ENCODE peak calls at places on chromosomes 12 and 14, in nine cellular contexts. M is psoas muscle, I is IMR-90, N is MM.1S, K is colonic mucosa, Z is mesendoderm, E is cardiac muscle cell, R is brain microvascular endothelial cell, L is RWPE2. G is an unnamed sample.
A peak's percentile ranks its signal among the peaks of the same experiment; 100 is the strongest.

GRCh38 chr12:121511931-121512330 is 68.9 kb downstream of the KDM2B start:
- DNase-seq in M (no peak), Z (no peak), I (no peak), R (peak; percentile 35), E (no peak), K (no peak), L (no peak), N (no peak), G (no peak)

GRCh38 chr14:69005432-69006148 is 26.5 kb upstream of the ACTN1 start:
- DNase-seq in M (peak; percentile 73), K (peak; percentile 37), R (peak; percentile 89), Z (peak; percentile 85), I (peak; percentile 94), L (peak; percentile 85), E (peak; percentile 91), N (no peak), G (no peak)

GRCh38 chr14:102514987-102515733 is 5.6 kb upstream of the ANKRD9 start:
- DNase-seq in L (no peak), E (no peak), K (no peak), Z (no peak), I (no peak), R (no peak), N (no peak), M (no peak), G (no peak)

GRCh38 chr12:40559865-40560264 is 132.4 kb upstream of the CNTN1 start:
- DNase-seq in E (no peak), L (no peak), R (no peak), M (no peak), I (no peak), Z (no peak), N (no peak), K (no peak), G (peak; percentile 37)

GRCh38 chr14:57485635-57486034 is 8.0 kb downstream of the CCDC198 start:
- DNase-seq in N (no peak), R (no peak), I (no peak), Z (no peak), M (no peak), K (no peak), E (no peak), L (no peak), G (no peak)

GRCh38 chr14:55964081-55964480 is 154.1 kb upstream of the PELI2 start:
- DNase-seq in N (no peak), E (no peak), M (no peak), I (no peak), Z (no peak), L (no peak), K (no peak), R (no peak), G (no peak)

GRCh38 chr14:63267171-63267570 is 51.6 kb downstream of the GPHB5 start:
- DNase-seq in Z (peak; percentile 19), L (no peak), K (no peak), N (no peak), R (no peak), E (no peak), M (no peak), I (peak; percentile 10), G (no peak)

GRCh38 chr12:24227550-24227949 is 278.1 kb upstream of the SOX5 start:
- DNase-seq in M (no peak), K (no peak), I (peak; percentile 16), Z (peak; percentile 59), L (no peak), R (no peak), E (no peak), N (no peak), G (no peak)

GRCh38 chr14:103528158-103528511 is 861 bp upstream of the TRMT61A start:
- DNase-seq in E (peak; percentile 37), N (no peak), I (no peak), Z (no peak), R (no peak), L (no peak), K (peak; percentile 68), M (peak; percentile 21), G (no peak)

GRCh38 chr14:70793637-70794036 is 15.7 kb downstream of the MAP3K9 start:
- DNase-seq in Z (no peak), L (no peak), I (no peak), K (no peak), E (no peak), M (no peak), R (no peak), N (no peak), G (no peak)

GRCh38 chr14:36829547-36829946 is 167.9 kb downstream of the PAX9 start:
- DNase-seq in M (no peak), E (no peak), Z (no peak), K (no peak), N (no peak), L (no peak), I (no peak), R (no peak), G (no peak)

GRCh38 chr12:49777341-49777740 is 36.0 kb downstream of the TMBIM6 start:
- DNase-seq in E (no peak), K (no peak), N (no peak), L (no peak), R (no peak), M (no peak), Z (no peak), I (no peak), G (no peak)

GRCh38 chr14:78092040-78092439 is 78.1 kb upstream of the NRXN3 start:
- DNase-seq in M (no peak), I (no peak), E (no peak), N (no peak), L (no peak), Z (no peak), K (no peak), R (no peak), G (no peak)

GRCh38 chr14:20624495-20625070 is 16.9 kb downstream of the OR6S1 start:
- DNase-seq in L (peak; percentile 87), E (peak; percentile 82), K (peak; percentile 86), R (peak; percentile 65), M (peak; percentile 54), Z (peak; percentile 95), N (no peak), I (peak; percentile 60), G (peak; percentile 71)

GRCh38 chr14:35506927-35507326 is 27.0 kb upstream of the INSM2 start:
- DNase-seq in N (no peak), R (peak; percentile 5), Z (no peak), L (no peak), I (peak; percentile 76), K (no peak), E (peak; percentile 14), M (no peak), G (no peak)

GRCh38 chr14:59358105-59358504 is 107.1 kb downstream of the GPR135 start:
- DNase-seq in Z (peak; percentile 91), E (peak; percentile 93), I (peak; percentile 67), L (peak; percentile 83), M (peak; percentile 38), K (no peak), N (no peak), R (no peak), G (no peak)

GRCh38 chr14:59588136-59588535 is 11.5 kb upstream of the CCDC175 start:
- DNase-seq in N (no peak), R (no peak), E (peak; percentile 7), M (no peak), Z (no peak), L (no peak), I (no peak), K (no peak), G (no peak)

GRCh38 chr12:65496617-65497016 is 218.1 kb downstream of the MSRB3 start:
- DNase-seq in L (no peak), N (no peak), I (peak; percentile 56), R (no peak), M (peak; percentile 32), Z (no peak), E (peak; percentile 78), K (no peak), G (no peak)

GRCh38 chr12:57309420-57309819 is 58.4 kb upstream of the STAC3 start:
- DNase-seq in L (no peak), M (no peak), N (peak; percentile 46), K (no peak), Z (no peak), I (peak; percentile 52), R (no peak), E (peak; percentile 10), G (no peak)

GRCh38 chr14:77409131-77409533 is 14.2 kb downstream of the NOXRED1 start:
- DNase-seq in I (no peak), E (peak; percentile 65), R (no peak), L (no peak), Z (peak; percentile 71), M (no peak), K (no peak), N (no peak), G (peak; percentile 1)

DNA sequence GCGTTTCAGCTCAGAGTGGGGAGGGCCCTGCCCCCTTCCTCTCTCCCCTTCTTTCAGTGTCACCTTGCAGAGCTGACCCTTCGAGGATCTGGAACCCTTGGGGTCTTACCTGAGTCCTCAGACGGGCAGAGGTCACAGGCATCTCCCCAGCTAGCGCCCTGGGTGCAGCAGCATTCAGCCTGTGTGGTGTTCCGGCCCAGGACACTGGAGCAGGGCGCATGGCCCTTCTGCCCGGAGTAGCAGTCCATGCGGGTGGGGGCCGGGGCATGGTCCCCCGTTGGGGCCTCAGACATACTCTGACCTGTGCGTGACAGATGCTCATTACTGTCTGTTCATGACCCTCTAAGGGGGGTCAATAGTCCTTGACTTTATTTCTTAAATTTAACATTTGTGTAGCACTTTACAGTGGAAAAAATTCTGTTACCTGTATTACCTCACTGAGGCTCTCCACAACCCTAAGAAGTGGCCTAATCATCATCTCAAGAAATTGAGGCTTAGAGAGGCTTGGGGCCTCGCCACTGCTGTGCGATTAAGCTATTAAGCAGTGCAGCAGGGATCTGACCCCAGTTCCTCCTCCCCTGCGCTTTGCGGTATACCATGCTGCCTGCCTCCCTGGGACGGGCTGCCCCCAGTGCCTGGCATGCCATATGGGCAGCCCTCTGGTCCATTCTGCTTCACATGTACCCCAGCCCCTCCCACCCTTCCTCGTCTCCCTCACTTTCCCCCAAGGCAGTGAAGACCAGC is 11.5 kb downstream of the ISCA2 start:
- DNase-seq in I (no peak), Z (no peak), L (peak; percentile 56), N (no peak), M (no peak), E (no peak), K (no peak), R (no peak), G (no peak)
- H3K4me3 ChIP-seq in I (no peak overlapping the region), Z (no peak overlapping the region), L (no peak overlapping the region), N (no peak overlapping the region), M (no peak overlapping the region), E (no peak overlapping the region), K (no peak overlapping the region), R (no peak overlapping the region), G (no peak overlapping the region)

GRCh38 chr12:123726962-123727361 is 14.8 kb downstream of the ATP6V0A2 start:
- DNase-seq in Z (no peak), N (no peak), R (no peak), I (no peak), K (no peak), L (no peak), M (no peak), E (no peak), G (no peak)
- H3K36me3 ChIP-seq in Z (peaks cover 8% of the 10 kb centered on the region), N (no peaks in the 10 kb centered on the region), R (peaks cover 32% of the 10 kb centered on the region), I (peaks cover 36% of the 10 kb centered on the region), K (peaks cover 6% of the 10 kb centered on the region), L (peaks cover 47% of the 10 kb centered on the region), M (peaks cover 3% of the 10 kb centered on the region), E (peaks cover 52% of the 10 kb centered on the region), G (peaks cover 13% of the 10 kb centered on the region)

GRCh38 chr14:67269338-67270060 is 28.3 kb downstream of the PALS1 start:
- DNase-seq in E (peak; percentile 88), K (no peak), L (no peak), M (no peak), I (peak; percentile 87), Z (peak; percentile 77), R (peak; percentile 30), N (no peak), G (no peak)
- H3K4me3 ChIP-seq in E (no peak overlapping the region), K (no peak overlapping the region), L (no peak overlapping the region), M (no peak overlapping the region), I (no peak overlapping the region), Z (no peak overlapping the region), R (no peak overlapping the region), N (no peak overlapping the region), G (no peak overlapping the region)

GRCh38 chr12:131915000-131915689 is 13.9 kb upstream of the PUS1 start:
- DNase-seq in L (no peak), R (no peak), K (no peak), E (no peak), I (no peak), N (no peak), Z (no peak), M (no peak), G (peak; percentile 3)
- H3K36me3 ChIP-seq in L (peaks cover 27% of the 10 kb centered on the region), R (peaks cover 52% of the 10 kb centered on the region), K (no peaks in the 10 kb centered on the region), E (peaks cover 35% of the 10 kb centered on the region), I (peaks cover 72% of the 10 kb centered on the region), N (no peaks in the 10 kb centered on the region), Z (peaks cover 5% of the 10 kb centered on the region), M (no peaks in the 10 kb centered on the region), G (peaks cover 11% of the 10 kb centered on the region)

G was measured in GM06990.